ENCODE peak calls at places on chromosomes 11 and 22, in four cellular contexts. M, O, Z and U are unnamed samples.

GRCh38 chr22:45240810-45241631 is at the start of gene KIAA0930:
- DNase-seq in M (peak; percentile 54), O (peak; percentile 93), Z (peak; percentile 76), U (peak; percentile 70)

GRCh38 chr11:33191456-33191855 is 30.2 kb upstream of the CSTF3 start:
- DNase-seq in M (no peak), O (no peak), Z (no peak), U (no peak)

GRCh38 chr22:25062378-25063095 is 110.0 kb downstream of the KIAA1671 start:
- DNase-seq in M (no peak), O (no peak), Z (no peak), U (no peak)

GRCh38 chr11:8218840-8219239 is 44.8 kb downstream of the LMO1 start:
- DNase-seq in M (no peak), O (no peak), Z (no peak), U (no peak)

GRCh38 chr11:62324738-62325556 is 12.3 kb upstream of the ASRGL1 start:
- DNase-seq in M (peak; percentile 34), O (no peak), Z (peak; percentile 58), U (no peak)

GRCh38 chr11:32002311-32002710 is 88.6 kb upstream of the RCN1 start:
- DNase-seq in M (no peak), O (no peak), Z (no peak), U (no peak)

GRCh38 chr11:57458060-57458409 is 2.3 kb upstream of the RTN4RL2 start:
- DNase-seq in M (no peak), O (no peak), Z (no peak), U (no peak)

GRCh38 chr22:32333141-32333768 is 24.4 kb upstream of the RFPL3 start:
- DNase-seq in M (no peak), O (no peak), Z (no peak), U (no peak)

GRCh38 chr11:8318536-8318935 is 54.9 kb upstream of the LMO1 start:
- DNase-seq in M (no peak), O (peak; percentile 55), Z (peak; percentile 22), U (no peak)

GRCh38 chr22:45876136-45877035 is 100.6 kb downstream of the WNT7B start:
- DNase-seq in M (no peak), O (peak; percentile 56), Z (no peak), U (no peak)

GRCh38 chr11:62025429-62026105 is 58.1 kb upstream of the FTH1 start:
- DNase-seq in M (peak; percentile 82), O (peak; percentile 85), Z (peak; percentile 50), U (peak; percentile 40)

GRCh38 chr22:20805972-20806471 is 32.1 kb downstream of the SERPIND1 start:
- DNase-seq in M (no peak), O (no peak), Z (no peak), U (no peak)

GRCh38 chr22:20260071-20260722 is 7.9 kb downstream of the RTN4R start:
- DNase-seq in M (no peak), O (no peak), Z (no peak), U (no peak)

GRCh38 chr11:27471067-27471587 is 1.5 kb downstream of the LGR4 start:
- DNase-seq in M (no peak), O (no peak), Z (peak; percentile 50), U (no peak)

GRCh38 chr11:90343670-90344069 is 120.8 kb upstream of the CHORDC1 start:
- DNase-seq in M (no peak), O (no peak), Z (no peak), U (no peak)

GRCh38 chr22:27405672-27406388 is 395.7 kb downstream of the MN1 start:
- DNase-seq in M (peak; percentile 18), O (no peak), Z (peak; percentile 82), U (peak; percentile 23)

GRCh38 chr11:76744186-76745058 is 38.7 kb upstream of the TSKU start:
- DNase-seq in M (no peak), O (peak; percentile 73), Z (no peak), U (peak; percentile 48)

GRCh38 chr11:2901854-2902783 is 16.5 kb upstream of the CDKN1C start:
- DNase-seq in M (peak; percentile 74), O (peak; percentile 99), Z (peak; percentile 96), U (peak; percentile 91)

GRCh38 chr11:76614471-76615183 is 55.9 kb downstream of the LRRC32 start:
- DNase-seq in M (no peak), O (peak; percentile 66), Z (no peak), U (no peak)

GRCh38 chr22:45263790-45264269 is 20.9 kb upstream of the UPK3A start:
- DNase-seq in M (peak; percentile 46), O (peak; percentile 93), Z (peak; percentile 83), U (peak; percentile 60)

GRCh38 chr11:86800076-86800955 is at the start of gene PRSS23:
- DNase-seq in M (no peak), O (peak; percentile 88), Z (peak; percentile 83), U (peak; percentile 40)

GRCh38 chr22:18012528-18012927 is 11.8 kb downstream of the MICAL3 start:
- DNase-seq in M (no peak), O (no peak), Z (no peak), U (no peak)

GRCh38 chr11:76748931-76749330 is 34.2 kb upstream of the TSKU start:
- DNase-seq in M (no peak), O (no peak), Z (no peak), U (no peak)

GRCh38 chr11:47083913-47084312 is 92.8 kb downstream of the ARFGAP2 start:
- DNase-seq in M (no peak), O (no peak), Z (no peak), U (no peak)

GRCh38 chr11:26583550-26583949 is 11.5 kb upstream of the MUC15 start:
- DNase-seq in M (no peak), O (no peak), Z (peak; percentile 28), U (no peak)

GRCh38 chr11:27313157-27313821 is 49.7 kb downstream of the CCDC34 start:
- DNase-seq in M (no peak), O (no peak), Z (no peak), U (no peak)

GRCh38 chr11:104394508-104394907 is 230.6 kb upstream of the PDGFD start:
- DNase-seq in M (no peak), O (no peak), Z (no peak), U (no peak)

GRCh38 chr11:61890536-61891330 is 612 bp downstream of the FADS3 start:
- DNase-seq in M (no peak), O (peak; percentile 87), Z (peak; percentile 55), U (peak; percentile 71)

GRCh38 chr11:102384419-102385052 is 37.5 kb downstream of the BIRC2 start:
- DNase-seq in M (no peak), O (no peak), Z (no peak), U (no peak)

GRCh38 chr11:94144664-94145063 is 16.0 kb downstream of the PANX1 start:
- DNase-seq in M (no peak), O (no peak), Z (no peak), U (no peak)

GRCh38 chr11:92225563-92226308 is 1.1 kb downstream of the FAT3 start:
- DNase-seq in M (no peak), O (peak; percentile 64), Z (peak; percentile 6), U (no peak)

GRCh38 chr11:22878604-22879003 is 18.3 kb upstream of the CCDC179 start:
- DNase-seq in M (no peak), O (no peak), Z (no peak), U (no peak)

GRCh38 chr11:62599909-62600308 is 1.8 kb downstream of the MTA2 start:
- DNase-seq in M (no peak), O (no peak), Z (no peak), U (no peak)

GRCh38 chr11:64150051-64150450 is 15.9 kb downstream of the MACROD1 start:
- DNase-seq in M (no peak), O (no peak), Z (no peak), U (no peak)
- H3K9me3 ChIP-seq in M (no peaks in the 10 kb centered on the region), O (no peaks in the 10 kb centered on the region), Z (no peaks in the 10 kb centered on the region), U (no peaks in the 10 kb centered on the region)

GRCh38 chr11:10693509-10694071 is at the start of gene IRAG1:
- DNase-seq in M (no peak), O (peak; percentile 92), Z (peak; percentile 12), U (peak; percentile 23)
- TF ChIP-seq POLR2A in M (no peak), O (peak; percentile 55), Z (peak; percentile 7), U (no peak)

GRCh38 chr22:47442821-47443220 is 680.4 kb downstream of the TBC1D22A start:
- DNase-seq in M (no peak), O (peak; percentile 24), Z (no peak), U (no peak)
- H3K9me3 ChIP-seq in M (no peaks in the 10 kb centered on the region), O (no peaks in the 10 kb centered on the region), Z (no peaks in the 10 kb centered on the region), U (no peaks in the 10 kb centered on the region)

GRCh38 chr11:69985654-69986420 is 92.3 kb upstream of the ANO1 start:
- DNase-seq in M (no peak), O (no peak), Z (peak; percentile 15), U (no peak)
- TF ChIP-seq POLR2A in M (no peak), O (no peak), Z (no peak), U (no peak)